ENCODE peak calls at places on chromosomes 4 and X, in eight cellular contexts. X is M059J, G is iPS-NIHi11, Q is NCI-H82, V is AG08395, T is substantia nigra, J is transverse colon, M is NCI-H1930. U is an unnamed sample.

GRCh38 chr4:15479089-15479912 is 9.6 kb downstream of the CC2D2A start:
- DNase-seq in M (peak), X (peak), J (no peak), Q (peak), T (peak), G (peak), V (peak), U (peak)

GRCh38 chrX:96372313-96373046 is 312.2 kb upstream of the DIAPH2 start:
- DNase-seq in T (no peak), X (peak), J (no peak), M (peak), Q (peak), V (peak), G (peak), U (no peak)

GRCh38 chr4:97530676-97531075 is 612.6 kb downstream of the STPG2 start:
- DNase-seq in M (no peak), G (no peak), X (no peak), J (no peak), T (no peak), Q (no peak), V (no peak), U (no peak)

GRCh38 chr4:25030283-25031076 is at the start of gene LGI2:
- DNase-seq in V (peak), M (no peak), G (peak), X (no peak), Q (peak), J (peak), T (peak), U (peak)

GRCh38 chr4:166994686-166995085 is 239.6 kb downstream of the SPOCK3 start:
- DNase-seq in X (no peak), G (no peak), Q (no peak), V (no peak), M (no peak), T (no peak), J (no peak), U (no peak)

GRCh38 chrX:88101968-88102367 is 584.4 kb downstream of the KLHL4 start:
- DNase-seq in V (no peak), T (no peak), Q (no peak), G (no peak), J (no peak), X (no peak), M (no peak), U (no peak)

GRCh38 chr4:182091128-182091527 is 152.1 kb upstream of the TENM3 start:
- DNase-seq in J (no peak), Q (no peak), T (no peak), G (no peak), X (no peak), M (no peak), V (no peak), U (no peak)

GRCh38 chrX:79556750-79557149 is 189.6 kb upstream of the ITM2A start:
- DNase-seq in J (no peak), T (no peak), X (no peak), G (no peak), V (no peak), Q (no peak), M (no peak), U (no peak)

GRCh38 chr4:74716436-74716765 is 77.9 kb downstream of the BTC start:
- DNase-seq in G (no peak), Q (no peak), M (no peak), X (no peak), J (no peak), V (no peak), T (no peak), U (no peak)

GRCh38 chr4:41061482-41062185 is 152.7 kb downstream of the APBB2 start:
- DNase-seq in J (no peak), G (no peak), V (no peak), M (no peak), X (peak), T (no peak), Q (no peak), U (no peak)

GRCh38 chr4:1048781-1049590 is 37.6 kb downstream of the FGFRL1 start:
- DNase-seq in M (no peak), Q (no peak), V (no peak), X (no peak), J (no peak), G (no peak), T (no peak), U (peak)

GRCh38 chr4:71978192-71978845 is 53.5 kb upstream of the NPFFR2 start:
- DNase-seq in V (no peak), Q (no peak), X (no peak), G (no peak), T (no peak), J (no peak), M (no peak), U (no peak)

GRCh38 chr4:8156617-8157016 is 2.0 kb downstream of the ABLIM2 start:
- DNase-seq in M (no peak), J (no peak), X (no peak), G (no peak), V (no peak), Q (no peak), T (no peak), U (no peak)

GRCh38 chrX:386239-386767 is 404 bp downstream of the PPP2R3B start:
- DNase-seq in J (no peak), V (no peak), Q (no peak), X (no peak), T (no peak), M (no peak), G (no peak), U (peak)

GRCh38 chr4:98627883-98628282 is 30.5 kb downstream of the TSPAN5 start:
- DNase-seq in V (peak), M (no peak), G (no peak), T (no peak), X (peak), Q (peak), J (no peak), U (no peak)

GRCh38 chrX:6708041-6708440 is 173.1 kb upstream of the VCX3A start:
- DNase-seq in T (no peak), M (no peak), J (no peak), V (no peak), X (peak), G (peak), Q (peak), U (no peak)

GRCh38 chr4:123588631-123589223 is 192.1 kb downstream of the SPRY1 start:
- DNase-seq in T (no peak), J (peak), M (no peak), X (peak), G (no peak), Q (no peak), V (peak), U (no peak)

GRCh38 chr4:60923075-60923474 is 277.1 kb upstream of the ADGRL3 start:
- DNase-seq in T (no peak), V (no peak), G (no peak), M (peak), Q (no peak), J (no peak), X (no peak), U (no peak)

GRCh38 chr4:37389967-37390580 is 145.5 kb downstream of the NWD2 start:
- DNase-seq in J (peak), Q (peak), X (peak), V (peak), G (peak), M (peak), T (peak), U (peak)

GRCh38 chr4:10983274-10983673 is 298.7 kb upstream of the CLNK start:
- DNase-seq in T (no peak), G (no peak), J (peak), X (no peak), Q (no peak), M (no peak), V (no peak), U (peak)

GRCh38 chr4:108592674-108592986 is 27.7 kb upstream of the RPL34 start:
- DNase-seq in T (no peak), J (no peak), G (peak), X (no peak), V (no peak), Q (no peak), M (no peak), U (no peak)

GRCh38 chr4:185730849-185731608 is 81.0 kb downstream of the SORBS2 start:
- DNase-seq in M (no peak), T (no peak), J (no peak), G (no peak), Q (no peak), V (peak), X (no peak), U (no peak)

GRCh38 chr4:125316781-125317525 is 2.2 kb downstream of the FAT4 start:
- DNase-seq in V (peak), J (peak), X (peak), G (peak), Q (peak), M (no peak), T (peak), U (no peak)

GRCh38 chrX:103276581-103277002 is at the start of gene TCEAL5:
- DNase-seq in X (peak), G (no peak), M (peak), Q (peak), T (peak), V (no peak), J (no peak), U (peak)

GRCh38 chrX:13763489-13763888 is 28.9 kb downstream of the OFD1 start:
- DNase-seq in M (peak), T (peak), X (no peak), V (no peak), Q (no peak), G (no peak), J (no peak), U (no peak)

GRCh38 chrX:119004920-119005524 is 30.6 kb downstream of the LONRF3 start:
- DNase-seq in J (peak), Q (peak), X (peak), M (peak), G (peak), T (peak), V (peak), U (peak)